ENCODE peak calls at places on chromosomes 16 and 17, in ten cellular contexts. K is stomach, Q is uterus, O is thoracic aorta, T is dorsolateral prefrontal cortex, A is A549, X is AG10803, L is cardiac muscle cell, F is AG09309, Y is heart left ventricle. C is an unnamed sample.

GRCh38 chr16:59179446-59180082 is 445.4 kb upstream of the GOT2 start:
- DNase-seq in A (peak; percentile 81), X (no peak), Q (no peak), Y (no peak), T (no peak), F (no peak), K (no peak), O (no peak), L (no peak), C (no peak)

GRCh38 chr16:56985288-56985961 is 3.9 kb upstream of the NLRC5 start:
- DNase-seq in T (no peak), A (peak; percentile 75), K (peak; percentile 57), L (no peak), X (peak; percentile 88), F (peak; percentile 54), O (peak; percentile 36), Q (peak; percentile 54), Y (peak; percentile 80), C (no peak)

GRCh38 chr16:30430428-30430970 is 669 bp upstream of the DCTPP1 start:
- DNase-seq in Q (peak; percentile 33), F (no peak), O (no peak), X (no peak), K (no peak), L (no peak), A (no peak), T (no peak), Y (no peak), C (no peak)

GRCh38 chr17:71438631-71439146 is 682.1 kb upstream of the SOX9 start:
- DNase-seq in O (no peak), Q (no peak), L (peak; percentile 10), Y (no peak), T (no peak), A (peak; percentile 84), X (peak; percentile 93), K (no peak), F (peak; percentile 76), C (no peak)

GRCh38 chr16:81838794-81839193 is 59.7 kb downstream of the PLCG2 start:
- DNase-seq in Q (no peak), F (no peak), K (no peak), X (peak; percentile 23), Y (no peak), T (no peak), L (no peak), O (no peak), A (no peak), C (no peak)

GRCh38 chr17:2863204-2863603 is 67.0 kb downstream of the RAP1GAP2 start:
- DNase-seq in X (no peak), Q (no peak), K (peak; percentile 65), Y (no peak), T (no peak), O (no peak), A (no peak), F (no peak), L (no peak), C (no peak)

GRCh38 chr17:50911450-50911849 is 45.3 kb upstream of the TOB1 start:
- DNase-seq in O (no peak), K (no peak), X (no peak), T (no peak), Y (no peak), F (no peak), L (no peak), Q (no peak), A (no peak), C (no peak)

GRCh38 chr16:1414532-1415265 is at the start of gene UNKL:
- DNase-seq in F (no peak), X (peak; percentile 52), K (peak; percentile 84), L (peak; percentile 82), A (peak; percentile 55), O (no peak), T (no peak), Y (peak; percentile 93), Q (peak; percentile 84), C (peak; percentile 25)

GRCh38 chr17:63919311-63919723 is 678 bp upstream of the GH1 start:
- DNase-seq in Y (no peak), Q (peak; percentile 41), K (peak; percentile 63), O (no peak), T (no peak), L (peak; percentile 61), X (peak; percentile 52), F (peak; percentile 7), A (peak; percentile 67), C (peak; percentile 54)

GRCh38 chr16:28873543-28874201 is 4.6 kb upstream of the ATP2A1 start:
- DNase-seq in Y (no peak), F (no peak), X (no peak), K (no peak), O (no peak), T (no peak), Q (no peak), A (no peak), L (no peak), C (no peak)

GRCh38 chr17:32277284-32277683 is 11.7 kb downstream of the RHBDL3 start:
- DNase-seq in Q (no peak), X (peak; percentile 41), F (no peak), L (peak; percentile 52), K (no peak), O (no peak), A (no peak), T (no peak), Y (no peak), C (no peak)

GRCh38 chr17:34675143-34675542 is 95.8 kb downstream of the TMEM132E start:
- DNase-seq in L (no peak), A (no peak), T (no peak), Y (no peak), Q (no peak), K (no peak), F (no peak), X (no peak), O (no peak), C (no peak)

GRCh38 chr16:54928016-54928356 is 2.7 kb upstream of the IRX5 start:
- DNase-seq in A (peak; percentile 27), K (no peak), Y (no peak), X (no peak), T (no peak), F (no peak), O (no peak), Q (no peak), L (peak; percentile 44), C (no peak)

GRCh38 chr17:38939987-38940386 is 14.6 kb downstream of the LASP1NB start:
- DNase-seq in X (no peak), T (no peak), Q (no peak), Y (no peak), O (no peak), F (no peak), L (no peak), K (no peak), A (no peak), C (no peak)

GRCh38 chr17:82496529-82497434 is 22.8 kb upstream of the FOXK2 start:
- DNase-seq in F (no peak), T (peak; percentile 97), K (peak; percentile 97), X (peak; percentile 92), A (peak; percentile 97), Y (peak; percentile 99), O (peak; percentile 85), Q (peak; percentile 96), L (peak; percentile 96), C (peak; percentile 86)

GRCh38 chr17:81009124-81009523 is 17.5 kb downstream of the CHMP6 start:
- DNase-seq in Y (no peak), F (no peak), L (no peak), X (no peak), T (no peak), K (no peak), A (no peak), Q (no peak), O (no peak), C (no peak)

GRCh38 chr16:398551-399277 is 1.7 kb downstream of the NME4 start:
- DNase-seq in O (no peak), X (no peak), T (no peak), Y (no peak), K (no peak), F (no peak), Q (no peak), L (no peak), A (no peak), C (no peak)
- TF ChIP-seq CTCF in O (no peak), X (no peak), T (no peak), Y (no peak), K (no peak), F (no peak), Q (no peak), L (no peak), A (no peak), C (no peak)

DNA sequence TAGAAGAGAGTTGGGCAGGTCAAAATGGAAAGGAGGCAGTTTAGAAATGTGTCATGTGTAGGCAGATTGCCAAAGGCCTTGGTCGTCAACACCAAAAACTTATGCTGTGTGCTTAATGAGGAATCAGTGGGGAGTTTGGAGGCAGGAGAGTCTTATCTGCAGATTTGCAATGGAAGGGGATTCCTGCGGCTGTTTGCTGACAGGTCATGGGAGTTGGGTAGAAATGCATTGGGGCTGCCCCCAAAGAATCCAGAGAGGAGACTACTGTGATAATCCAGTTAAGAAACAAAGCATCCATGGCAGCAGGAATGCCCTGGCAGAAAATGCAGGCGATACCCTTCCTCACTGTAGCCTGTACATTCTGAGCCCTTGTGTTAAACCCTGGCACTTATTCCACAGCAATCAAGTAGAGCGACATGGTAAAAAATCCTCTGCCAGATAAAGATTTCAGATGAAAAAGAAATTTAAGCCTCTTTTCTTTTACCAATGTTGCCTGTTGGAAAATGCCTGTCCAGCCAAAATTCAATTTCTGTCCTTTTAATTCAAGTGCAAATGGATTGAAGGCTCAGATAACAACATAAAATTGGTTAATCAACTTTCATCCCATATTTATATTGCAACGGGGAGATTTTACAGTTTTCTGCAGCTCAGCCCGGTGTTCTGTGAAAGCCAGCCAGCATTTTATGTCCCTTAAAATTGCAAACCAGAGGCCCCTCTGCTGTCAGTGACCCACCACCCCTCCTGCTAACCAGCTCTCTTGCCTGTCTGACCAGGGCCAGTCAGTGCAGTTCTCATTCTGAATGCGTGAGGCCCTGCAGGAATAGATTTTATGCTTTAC is 490.9 kb upstream of the CDH5 start:
- DNase-seq in L (no peak), A (no peak), K (no peak), Y (no peak), Q (no peak), T (no peak), X (no peak), F (no peak), O (no peak), C (no peak)
- H3K4me3 ChIP-seq in L (no peak overlapping the region), A (no peak overlapping the region), K (no peak overlapping the region), Y (no peak overlapping the region), Q (no peak overlapping the region), T (no peak overlapping the region), X (no peak overlapping the region), F (no peak overlapping the region), O (no peak overlapping the region), C (no peak overlapping the region)

DNA sequence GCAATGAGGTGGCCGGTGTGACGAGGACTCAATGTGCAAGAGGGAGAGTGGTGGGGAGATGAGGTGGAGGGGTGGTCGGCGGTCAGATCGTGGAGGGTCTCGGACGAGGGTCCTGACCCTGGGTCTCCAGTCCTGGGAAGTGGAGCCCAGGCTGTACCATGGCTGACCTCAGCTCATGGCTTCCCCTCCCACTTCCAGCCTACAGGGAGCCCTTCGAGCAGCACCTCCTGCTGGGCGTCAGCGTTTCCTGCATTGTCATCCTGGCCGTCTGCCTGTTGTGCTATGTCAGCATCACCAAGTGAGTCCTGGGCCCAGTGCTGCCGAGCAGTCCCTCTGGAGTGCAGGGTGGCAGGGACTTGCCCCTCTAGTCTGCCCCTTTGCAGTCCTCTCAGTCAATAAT is 41.8 kb downstream of the IL4R start:
- DNase-seq in K (peak; percentile 33), Y (no peak), Q (peak; percentile 41), L (no peak), A (peak; percentile 64), T (no peak), O (no peak), F (no peak), X (peak; percentile 37), C (no peak)
- TF ChIP-seq CTCF in K (no peak), Y (peak; percentile 23), Q (peak; percentile 31), L (peak; percentile 48), A (peak; percentile 21), T (peak; percentile 10), O (no peak), F (peak; percentile 58), X (peak; percentile 45), C (peak; percentile 56)

GRCh38 chr17:74205274-74205673 is 1.8 kb downstream of the RPL38 start:
- DNase-seq in F (no peak), K (no peak), L (no peak), O (no peak), T (no peak), Q (no peak), Y (no peak), A (no peak), X (no peak), C (no peak)
- H3K4me3 ChIP-seq in F (no peak overlapping the region), K (no peak overlapping the region), L (no peak overlapping the region), O (no peak overlapping the region), T (no peak overlapping the region), Q (no peak overlapping the region), Y (peak overlapping the region; percentile 97), A (peak overlapping the region; percentile 71), X (peak overlapping the region; percentile 77), C (peak overlapping the region; percentile 93)

C was measured in GM12864.